ENCODE peak calls at places on chromosomes 1 and 21, in seven cellular contexts. Q is fibroblast of lung, H is mesenchymal stem cell, L is IMR-90, K is Panc1, J is tibial artery, I is A549. E is an unnamed sample.

GRCh38 chr1:15723631-15724246 is 12.3 kb upstream of the SLC25A34 start:
- DNase-seq in Q (no peak), H (no peak), L (no peak), K (no peak), J (no peak), I (no peak), E (no peak)

GRCh38 chr21:41638201-41638790 is 128.6 kb downstream of the RIPK4 start:
- DNase-seq in Q (no peak), H (no peak), L (no peak), K (no peak), J (no peak), I (no peak), E (no peak)

GRCh38 chr1:161902146-161902545 is 121.5 kb downstream of the OLFML2B start:
- DNase-seq in Q (no peak), H (no peak), L (no peak), K (no peak), J (no peak), I (no peak), E (no peak)

GRCh38 chr1:213399695-213400094 is 348.7 kb downstream of the RPS6KC1 start:
- DNase-seq in Q (no peak), H (no peak), L (no peak), K (no peak), J (no peak), I (no peak), E (no peak)

GRCh38 chr21:37870229-37870628 is 46.0 kb downstream of the KCNJ6 start:
- DNase-seq in Q (no peak), H (no peak), L (no peak), K (no peak), J (no peak), I (no peak), E (no peak)

GRCh38 chr21:45644041-45644906 is 749 bp downstream of the PCBP3 start:
- DNase-seq in Q (no peak), H (peak; percentile 28), L (no peak), K (no peak), J (no peak), I (no peak), E (no peak)

GRCh38 chr1:214569357-214570004 is 18.1 kb upstream of the PTPN14 start:
- DNase-seq in Q (peak; percentile 72), H (peak; percentile 36), L (peak; percentile 82), K (no peak), J (no peak), I (no peak), E (no peak)

GRCh38 chr1:184827600-184828368 is 73.1 kb upstream of the EDEM3 start:
- DNase-seq in Q (peak; percentile 88), H (peak; percentile 67), L (peak; percentile 73), K (no peak), J (no peak), I (no peak), E (no peak)

GRCh38 chr1:244545511-244545910 is 84.4 kb downstream of the CATSPERE start:
- DNase-seq in Q (peak; percentile 20), H (no peak), L (no peak), K (no peak), J (no peak), I (no peak), E (no peak)

GRCh38 chr1:53135735-53136114 is 6.7 kb downstream of the SLC1A7 start:
- DNase-seq in Q (peak; percentile 97), H (peak; percentile 59), L (peak; percentile 89), K (no peak), J (no peak), I (peak; percentile 28), E (no peak)

GRCh38 chr21:42613756-42614155 is 39.7 kb upstream of the PDE9A start:
- DNase-seq in Q (no peak), H (no peak), L (no peak), K (no peak), J (no peak), I (no peak), E (no peak)

GRCh38 chr21:46081022-46081861 is 16.7 kb upstream of the COL6A2 start:
- DNase-seq in Q (no peak), H (no peak), L (no peak), K (no peak), J (no peak), I (no peak), E (no peak)

GRCh38 chr1:65509912-65510680 is 89.6 kb downstream of the LEPR start:
- DNase-seq in Q (peak; percentile 85), H (peak; percentile 87), L (peak; percentile 82), K (no peak), J (no peak), I (no peak), E (no peak)

GRCh38 chr21:35390013-35390776 is 341.1 kb upstream of the RUNX1 start:
- DNase-seq in Q (peak; percentile 86), H (peak; percentile 68), L (peak; percentile 79), K (no peak), J (no peak), I (no peak), E (no peak)

GRCh38 chr1:160284220-160284781 is 632 bp downstream of the PEX19 start:
- DNase-seq in Q (peak; percentile 71), H (peak; percentile 84), L (peak; percentile 76), K (no peak), J (peak; percentile 42), I (no peak), E (no peak)

GRCh38 chr1:14924012-14924452 is 229.5 kb upstream of the TMEM51 start:
- DNase-seq in Q (peak; percentile 69), H (peak; percentile 90), L (peak; percentile 71), K (no peak), J (peak; percentile 61), I (peak; percentile 42), E (peak; percentile 35)

GRCh38 chr1:99557556-99558256 is 88.2 kb upstream of the PALMD start:
- DNase-seq in Q (peak; percentile 90), H (peak; percentile 61), L (peak; percentile 92), K (no peak), J (no peak), I (no peak), E (no peak)

GRCh38 chr1:67831850-67832513 is 1.3 kb downstream of the GNG12 start:
- DNase-seq in Q (peak; percentile 75), H (peak; percentile 91), L (peak; percentile 81), K (no peak), J (peak; percentile 72), I (peak; percentile 81), E (no peak)

GRCh38 chr1:244210884-244211558 is 159.9 kb downstream of the ZBTB18 start:
- DNase-seq in Q (no peak), H (no peak), L (no peak), K (no peak), J (no peak), I (peak; percentile 43), E (no peak)

GRCh38 chr1:162666006-162666645 is 33.9 kb downstream of the DDR2 start:
- DNase-seq in Q (peak; percentile 81), H (no peak), L (no peak), K (no peak), J (no peak), I (no peak), E (no peak)

DNA sequence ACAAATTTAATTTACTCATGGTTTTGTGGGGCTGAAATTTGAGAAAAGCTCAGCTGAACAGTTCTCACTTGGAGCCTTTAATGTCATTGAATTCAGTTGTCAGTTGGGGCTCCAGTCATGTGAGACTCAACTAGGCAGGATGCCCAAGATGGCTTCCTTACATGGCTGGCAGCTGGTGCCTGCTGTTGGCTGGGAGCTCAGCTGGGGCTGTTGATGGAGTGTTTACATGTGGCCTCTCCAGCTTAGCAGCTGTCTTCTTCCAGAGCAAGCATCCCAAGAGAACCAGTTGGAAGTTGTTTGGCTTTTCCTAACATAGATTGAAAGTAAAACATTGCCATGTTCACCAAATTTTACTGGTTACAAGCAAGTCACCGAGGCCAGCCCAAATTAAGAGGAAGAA is 81.8 kb upstream of the KCNA3 start:
- DNase-seq in Q (no peak), H (no peak), L (no peak), K (no peak), J (no peak), I (no peak), E (peak; percentile 46)
- H3K27ac ChIP-seq in Q (no peak overlapping the region), H (no peak overlapping the region), L (no peak overlapping the region), K (no peak overlapping the region), J (no peak overlapping the region), I (no peak overlapping the region), E (no peak overlapping the region)

GRCh38 chr1:24743404-24744211 is 1.6 kb upstream of the CLIC4 start:
- DNase-seq in Q (peak; percentile 62), H (peak; percentile 96), L (peak; percentile 63), K (no peak), J (no peak), I (no peak), E (no peak)

GRCh38 chr1:24744911-24745710 is at the start of gene CLIC4:
- DNase-seq in Q (peak; percentile 99), H (peak; percentile 99), L (peak; percentile 99), K (peak; percentile 93), J (peak; percentile 99), I (peak; percentile 98), E (peak; percentile 99)

GRCh38 chr1:24739241-24739640 is 6.0 kb upstream of the CLIC4 start:
- DNase-seq in Q (no peak), H (no peak), L (no peak), K (no peak), J (no peak), I (no peak), E (no peak)

GRCh38 chr1:24745711-24746582 is 700 bp downstream of the CLIC4 start:
- DNase-seq in Q (peak; percentile 63), H (peak; percentile 88), L (peak; percentile 66), K (no peak), J (peak; percentile 89), I (peak; percentile 57), E (no peak)

DNA sequence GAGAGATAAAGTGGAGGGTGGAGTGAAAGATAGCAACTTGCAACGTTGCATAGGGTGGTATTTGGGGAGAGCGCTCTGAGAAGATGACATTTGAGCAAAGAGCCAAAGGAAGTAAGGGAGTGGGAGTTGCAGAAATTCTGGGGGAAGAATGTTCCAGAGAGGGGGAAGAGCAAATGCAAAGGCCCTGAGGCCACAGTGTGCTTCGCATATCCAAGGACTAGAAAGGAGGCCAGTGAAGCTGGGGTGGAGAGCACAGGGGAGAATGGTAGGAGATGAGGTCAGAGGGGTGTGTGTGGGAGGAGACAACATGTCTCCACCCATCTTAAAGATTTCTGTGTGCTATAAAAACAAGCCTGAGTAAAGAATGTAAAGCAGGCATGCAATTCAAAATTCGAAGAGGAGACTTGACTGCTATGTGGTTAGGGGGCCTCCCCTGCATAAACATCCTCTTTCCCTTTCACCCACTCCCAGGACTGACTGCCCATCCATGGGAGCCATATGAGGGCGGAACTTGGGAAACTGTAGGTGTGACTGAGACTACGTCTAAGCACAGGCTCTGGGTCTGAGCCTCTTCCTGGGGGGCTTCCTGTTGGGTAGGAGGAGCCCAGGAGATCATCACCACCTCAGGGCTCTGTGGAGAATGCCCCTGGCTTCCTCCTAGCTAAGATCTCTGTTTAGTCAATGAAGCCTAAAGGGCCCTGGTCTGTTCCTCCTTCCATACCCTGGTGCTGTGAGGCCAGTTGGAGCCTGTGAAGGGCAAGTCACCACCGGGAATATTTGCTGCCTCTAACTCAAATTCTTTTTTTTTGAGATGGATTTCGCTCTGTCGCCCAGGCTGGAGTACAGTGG is 2.9 kb upstream of the CLIC4 start:
- DNase-seq in Q (peak; percentile 75), H (peak; percentile 87), L (peak; percentile 94), K (no peak), J (no peak), I (no peak), E (no peak)
- H3K27ac ChIP-seq in Q (no peak overlapping the region), H (peak overlapping the region; percentile 88), L (peak overlapping the region; percentile 87), K (no peak overlapping the region), J (no peak overlapping the region), I (no peak overlapping the region), E (no peak overlapping the region)

GRCh38 chr1:158434755-158435154 is 8.7 kb upstream of the OR10K2 start:
- DNase-seq in Q (no peak), H (no peak), L (no peak), K (no peak), J (no peak), I (no peak), E (no peak)
- H3K27ac ChIP-seq in Q (no peak overlapping the region), H (no peak overlapping the region), L (no peak overlapping the region), K (no peak overlapping the region), J (no peak overlapping the region), I (no peak overlapping the region), E (no peak overlapping the region)

GRCh38 chr21:31476551-31477120 is 132.6 kb upstream of the TIAM1 start:
- DNase-seq in Q (peak; percentile 7), H (peak; percentile 1), L (no peak), K (no peak), J (no peak), I (no peak), E (no peak)
- H3K27ac ChIP-seq in Q (no peak overlapping the region), H (no peak overlapping the region), L (no peak overlapping the region), K (no peak overlapping the region), J (no peak overlapping the region), I (no peak overlapping the region), E (peak overlapping the region; percentile 38)

E was measured in caudate nucleus.